ENCODE peak calls at places on chromosomes 2 and 18, in seven cellular contexts. U is naive thymus-derived CD8-positive, alpha-beta T cell; I is posterior vena cava; O is activated T-helper 1 cell treated with anti-CD3 and anti-CD28 coated beads, Interleukin-2, amount 50 U/mL, for 16 hours; N is left ventricle myocardium superior; B is NCI-H1092 treated with DMSO at 0.1 percent for 48 hours; T is cerebellar cortex. F is an unnamed sample.

GRCh38 chr2:231181848-231182247 is 16.6 kb upstream of the ARMC9 start:
- DNase-seq in B (no peak), N (peak), T (no peak), O (no peak), I (peak), U (no peak), F (peak)

GRCh38 chr2:240946654-240947053 is 40.5 kb downstream of the CROCC2 start:
- DNase-seq in U (no peak), T (no peak), N (no peak), I (peak), B (no peak), O (no peak), F (peak)

GRCh38 chr2:170504820-170505145 is 210.4 kb upstream of the SP5 start:
- DNase-seq in N (no peak), T (no peak), B (no peak), U (no peak), O (no peak), I (no peak), F (no peak)

GRCh38 chr2:47313141-47313691 is 89.7 kb upstream of the MSH2 start:
- DNase-seq in N (no peak), O (no peak), T (no peak), B (no peak), U (no peak), I (no peak), F (no peak)

GRCh38 chr2:11667866-11668637 is 1.9 kb downstream of the NTSR2 start:
- DNase-seq in B (no peak), U (no peak), T (no peak), I (peak), N (no peak), O (no peak), F (no peak)

GRCh38 chr2:12556762-12557161 is 160.0 kb upstream of the TRIB2 start:
- DNase-seq in I (no peak), U (no peak), T (no peak), O (no peak), B (no peak), N (no peak), F (no peak)

GRCh38 chr2:217988840-217989204 is 14.0 kb downstream of the TNS1 start:
- DNase-seq in O (no peak), U (no peak), N (no peak), I (peak), B (no peak), T (no peak), F (no peak)

GRCh38 chr18:8389391-8390340 is 219.6 kb upstream of the RAB12 start:
- DNase-seq in O (no peak), N (peak), B (peak), I (peak), U (no peak), T (peak), F (peak)

GRCh38 chr2:134243244-134243643 is 10.6 kb upstream of the MGAT5 start:
- DNase-seq in O (no peak), B (no peak), T (no peak), N (no peak), U (no peak), I (no peak), F (no peak)

GRCh38 chr2:26672112-26672817 is 20.3 kb upstream of the KCNK3 start:
- DNase-seq in I (peak), O (no peak), U (no peak), T (no peak), N (no peak), B (no peak), F (no peak)

GRCh38 chr2:68767031-68767961 is 32.7 kb downstream of the ARHGAP25 start:
- DNase-seq in T (no peak), I (no peak), U (peak), N (no peak), B (no peak), O (no peak), F (no peak)

GRCh38 chr2:59963157-59963556 is 590.3 kb downstream of the BCL11A start:
- DNase-seq in U (no peak), N (no peak), I (no peak), B (no peak), T (no peak), O (no peak), F (no peak)

GRCh38 chr2:63853527-63854310 is 12.0 kb downstream of the UGP2 start:
- DNase-seq in B (no peak), O (no peak), U (no peak), N (no peak), T (no peak), I (no peak), F (no peak)

GRCh38 chr2:46493971-46494250 is 14.5 kb downstream of the TMEM247 start:
- DNase-seq in B (no peak), O (no peak), N (no peak), T (no peak), U (no peak), I (no peak), F (no peak)

GRCh38 chr2:132911726-132912724 is 242.0 kb upstream of the LYPD1 start:
- DNase-seq in T (no peak), I (no peak), U (no peak), N (peak), B (no peak), O (no peak), F (no peak)